ENCODE peak calls at places on chromosome 13, in nine cellular contexts. C is IMR-90, F is tibial nerve, H is Peyer's patch, W is upper lobe of left lung, V is H1, R is esophagus squamous epithelium, D is A549, Z is uterus. O is an unnamed sample.

GRCh38 chr13:111516712-111517640 is 196.5 kb downstream of the TEX29 start:
- DNase-seq in F (no peak), R (no peak), C (no peak), V (no peak), D (no peak), H (no peak), W (peak; percentile 63), Z (no peak), O (peak; percentile 33)

GRCh38 chr13:72507394-72508199 is 219.8 kb downstream of the MZT1 start:
- DNase-seq in W (no peak), D (no peak), C (no peak), V (no peak), R (no peak), H (no peak), Z (no peak), F (no peak), O (no peak)

GRCh38 chr13:75482070-75482819 is at the start of gene TBC1D4:
- DNase-seq in C (peak; percentile 82), R (peak; percentile 22), F (peak; percentile 69), D (peak; percentile 90), W (peak; percentile 94), Z (peak; percentile 81), V (peak; percentile 88), H (peak; percentile 64), O (peak; percentile 67)

GRCh38 chr13:67008075-67008668 is 222.0 kb downstream of the PCDH9 start:
- DNase-seq in Z (no peak), V (no peak), W (no peak), C (no peak), R (no peak), H (no peak), D (no peak), F (no peak), O (no peak)

GRCh38 chr13:36072127-36072526 is 59.1 kb downstream of the DCLK1 start:
- DNase-seq in V (no peak), Z (no peak), C (no peak), F (no peak), H (no peak), D (no peak), R (no peak), W (no peak), O (no peak)

GRCh38 chr13:66886248-66886647 is 343.9 kb downstream of the PCDH9 start:
- DNase-seq in R (no peak), D (no peak), H (no peak), V (no peak), W (no peak), Z (no peak), C (no peak), F (no peak), O (no peak)

GRCh38 chr13:44755872-44756271 is 179.7 kb upstream of the TSC22D1 start:
- DNase-seq in W (no peak), R (no peak), H (no peak), C (peak; percentile 56), Z (no peak), F (no peak), V (no peak), D (no peak), O (no peak)

GRCh38 chr13:25803626-25804025 is 248.2 kb downstream of the SHISA2 start:
- DNase-seq in F (no peak), D (no peak), Z (no peak), C (no peak), H (no peak), R (no peak), V (no peak), W (no peak), O (no peak)

GRCh38 chr13:91111476-91112190 is 235.9 kb upstream of the MIR17HG start:
- DNase-seq in V (no peak), Z (no peak), D (no peak), H (no peak), R (no peak), C (no peak), W (no peak), F (no peak), O (no peak)

GRCh38 chr13:35514801-35515502 is 38.5 kb upstream of the MAB21L1 start:
- DNase-seq in D (no peak), R (no peak), W (no peak), F (no peak), H (no peak), C (no peak), V (no peak), Z (no peak), O (no peak)

GRCh38 chr13:32838985-32839384 is 177.2 kb upstream of the KL start:
- DNase-seq in R (no peak), W (no peak), H (no peak), Z (no peak), C (peak; percentile 59), F (no peak), V (no peak), D (peak; percentile 8), O (no peak)

GRCh38 chr13:97429681-97430081 is 4.3 kb upstream of the RAP2A start:
- DNase-seq in R (no peak), V (no peak), W (no peak), H (no peak), F (no peak), Z (no peak), C (peak; percentile 50), D (no peak), O (no peak)
- TF ChIP-seq POLR2A in R (no peak), V (no peak), W (no peak), H (no peak), F (no peak), Z (no peak), C (no peak), D (no peak), O (no peak)

GRCh38 chr13:113153810-113154748 is 4.4 kb upstream of the PROZ start:
- DNase-seq in V (no peak), C (peak; percentile 51), F (peak; percentile 70), W (peak; percentile 93), H (peak; percentile 72), Z (peak; percentile 77), R (peak; percentile 35), D (peak; percentile 70), O (peak; percentile 90)
- TF ChIP-seq POLR2A in V (no peak), C (peak; percentile 46), F (no peak), W (peak; percentile 64), H (no peak), Z (peak; percentile 50), R (no peak), D (peak; percentile 67), O (peak; percentile 56)

GRCh38 chr13:42991892-42992584 is at the start of gene EPSTI1:
- DNase-seq in F (peak; percentile 61), C (peak; percentile 74), R (no peak), W (peak; percentile 92), H (peak; percentile 81), D (no peak), V (no peak), Z (peak; percentile 63), O (peak; percentile 24)
- TF ChIP-seq POLR2A in F (peak; percentile 12), C (no peak), R (peak; percentile 37), W (peak; percentile 68), H (peak; percentile 50), D (no peak), V (no peak), Z (no peak), O (no peak)

GRCh38 chr13:51357928-51358595 is 18.6 kb downstream of the SERPINE3 start:
- DNase-seq in W (no peak), F (no peak), Z (no peak), H (no peak), D (no peak), C (no peak), V (no peak), R (no peak), O (no peak)

GRCh38 chr13:51355217-51355616 is 15.7 kb downstream of the SERPINE3 start:
- DNase-seq in H (no peak), D (no peak), C (no peak), W (no peak), F (no peak), V (no peak), R (no peak), Z (no peak), O (no peak)

GRCh38 chr13:51360489-51360888 is 21.0 kb downstream of the SERPINE3 start:
- DNase-seq in R (no peak), D (no peak), W (no peak), Z (no peak), H (no peak), C (no peak), V (no peak), F (no peak), O (no peak)

GRCh38 chr13:51361111-51361510 is 21.6 kb downstream of the SERPINE3 start:
- DNase-seq in C (no peak), D (no peak), R (no peak), W (no peak), H (no peak), V (no peak), Z (no peak), F (no peak), O (no peak)

DNA sequence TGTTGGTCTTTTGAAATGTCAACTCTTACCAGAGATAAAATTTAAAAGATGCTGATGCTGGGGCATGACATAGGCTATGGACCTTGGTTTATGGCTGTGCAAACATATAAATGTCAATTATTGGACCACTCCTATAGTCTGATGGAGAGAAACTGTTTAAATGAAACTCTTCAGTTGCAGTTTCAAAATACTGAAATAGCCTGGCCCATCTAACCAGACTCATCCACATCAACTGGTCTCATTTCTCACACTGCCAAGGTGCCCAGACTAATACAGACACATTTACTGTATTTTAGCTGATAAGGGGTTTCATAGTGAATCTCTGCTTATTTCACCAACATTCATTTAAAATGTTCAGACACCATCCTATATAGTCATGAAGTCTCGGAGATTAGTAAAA is 19.9 kb downstream of the SERPINE3 start:
- DNase-seq in F (no peak), R (no peak), W (no peak), V (no peak), C (no peak), Z (no peak), H (no peak), D (no peak), O (no peak)
- TF ChIP-seq POLR2A in F (no peak), R (no peak), W (no peak), V (no peak), C (no peak), Z (no peak), H (no peak), D (no peak), O (no peak)